ENCODE peak calls at places on chromosomes 6 and 20, in eight cellular contexts. P is NCI-H69, G is AG10803, S is LoVo, O is GM12865, X is Caki2, M is left cardiac atrium, B is foreskin fibroblast. A is an unnamed sample.

GRCh38 chr6:137904822-137905617 is 38.0 kb downstream of the TNFAIP3 start:
- DNase-seq in P (no peak), G (peak; percentile 30), S (no peak), O (peak; percentile 80), X (peak; percentile 13), M (peak; percentile 34), B (peak; percentile 54), A (no peak)

GRCh38 chr6:61810047-61810446 is 476.0 kb downstream of the KHDRBS2 start:
- DNase-seq in P (no peak), G (no peak), S (no peak), O (no peak), X (no peak), M (no peak), B (no peak), A (no peak)

GRCh38 chr6:108609276-108609769 is 48.6 kb downstream of the FOXO3 start:
- DNase-seq in P (no peak), G (peak; percentile 81), S (peak; percentile 31), O (no peak), X (no peak), M (no peak), B (peak; percentile 57), A (no peak)

GRCh38 chr20:12053348-12053747 is 135.7 kb downstream of the BTBD3 start:
- DNase-seq in P (no peak), G (peak; percentile 60), S (no peak), O (no peak), X (no peak), M (no peak), B (peak; percentile 50), A (no peak)

GRCh38 chr6:151285121-151285520 is 45.4 kb downstream of the AKAP12 start:
- DNase-seq in P (no peak), G (peak; percentile 75), S (no peak), O (no peak), X (no peak), M (no peak), B (peak; percentile 23), A (no peak)

GRCh38 chr6:84685983-84686584 is 78.3 kb downstream of the TBX18 start:
- DNase-seq in P (peak; percentile 4), G (no peak), S (no peak), O (peak; percentile 51), X (no peak), M (no peak), B (no peak), A (no peak)

GRCh38 chr6:169791721-169792131 is 40.3 kb downstream of the ERMARD start:
- DNase-seq in P (peak; percentile 20), G (no peak), S (no peak), O (no peak), X (no peak), M (no peak), B (no peak), A (no peak)

GRCh38 chr6:66522864-66523263 is 815.8 kb upstream of the EYS start:
- DNase-seq in P (no peak), G (no peak), S (no peak), O (no peak), X (no peak), M (no peak), B (no peak), A (no peak)

GRCh38 chr6:126035764-126036163 is 49.4 kb downstream of the TRMT11 start:
- DNase-seq in P (no peak), G (no peak), S (no peak), O (no peak), X (no peak), M (no peak), B (no peak), A (no peak)

GRCh38 chr6:128711149-128711548 is 171.8 kb upstream of the LAMA2 start:
- DNase-seq in P (no peak), G (no peak), S (no peak), O (no peak), X (no peak), M (no peak), B (no peak), A (no peak)

GRCh38 chr6:169172435-169172834 is 81.2 kb downstream of the THBS2 start:
- DNase-seq in P (no peak), G (peak; percentile 90), S (no peak), O (no peak), X (no peak), M (peak; percentile 89), B (peak; percentile 99), A (no peak)

GRCh38 chr20:31811198-31811597 is 8.0 kb upstream of the MYLK2 start:
- DNase-seq in P (no peak), G (no peak), S (no peak), O (no peak), X (no peak), M (no peak), B (no peak), A (no peak)

GRCh38 chr6:128731249-128732165 is 151.4 kb upstream of the LAMA2 start:
- DNase-seq in P (peak; percentile 80), G (peak; percentile 65), S (peak; percentile 53), O (peak; percentile 41), X (peak; percentile 53), M (no peak), B (peak; percentile 37), A (peak; percentile 7)

GRCh38 chr20:21272279-21272678 is 30.9 kb upstream of the XRN2 start:
- DNase-seq in P (no peak), G (peak; percentile 17), S (no peak), O (peak; percentile 51), X (no peak), M (no peak), B (peak; percentile 7), A (no peak)

GRCh38 chr6:1894954-1895353 is 285.2 kb downstream of the FOXC1 start:
- DNase-seq in P (no peak), G (no peak), S (peak; percentile 44), O (no peak), X (no peak), M (no peak), B (no peak), A (peak; percentile 32)

GRCh38 chr6:152167639-152168603 is 360.4 kb downstream of the ESR1 start:
- DNase-seq in P (no peak), G (no peak), S (no peak), O (peak; percentile 31), X (no peak), M (no peak), B (no peak), A (no peak)

GRCh38 chr6:118651282-118652050 is at the start of gene CEP85L:
- DNase-seq in P (peak; percentile 98), G (peak; percentile 86), S (peak; percentile 88), O (peak; percentile 94), X (peak; percentile 77), M (peak; percentile 95), B (peak; percentile 86), A (peak; percentile 45)

GRCh38 chr20:33732166-33732970 is 572 bp downstream of the ZNF341 start:
- DNase-seq in P (no peak), G (peak; percentile 85), S (peak; percentile 62), O (no peak), X (peak; percentile 79), M (peak; percentile 85), B (no peak), A (peak; percentile 91)

GRCh38 chr20:10910535-10911239 is 236.9 kb upstream of the JAG1 start:
- DNase-seq in P (no peak), G (no peak), S (no peak), O (no peak), X (no peak), M (peak; percentile 21), B (no peak), A (no peak)

GRCh38 chr6:76774750-76775396 is 688.4 kb downstream of the HTR1B start:
- DNase-seq in P (no peak), G (no peak), S (no peak), O (no peak), X (no peak), M (no peak), B (no peak), A (no peak)

GRCh38 chr20:22744341-22745193 is 160.2 kb upstream of the FOXA2 start:
- DNase-seq in P (no peak), G (no peak), S (no peak), O (no peak), X (no peak), M (no peak), B (no peak), A (peak; percentile 85)

GRCh38 chr20:25078662-25079061 is 3.3 kb downstream of the VSX1 start:
- DNase-seq in P (no peak), G (no peak), S (no peak), O (no peak), X (no peak), M (no peak), B (no peak), A (no peak)

GRCh38 chr6:39770476-39770875 is 21.7 kb upstream of the DAAM2 start:
- DNase-seq in P (no peak), G (no peak), S (no peak), O (no peak), X (no peak), M (no peak), B (no peak), A (no peak)

GRCh38 chr6:113464536-113464935 is 392.6 kb upstream of the MARCKS start:
- DNase-seq in P (peak; percentile 6), G (no peak), S (no peak), O (no peak), X (no peak), M (no peak), B (no peak), A (no peak)

GRCh38 chr20:50510706-50511401 is 671 bp downstream of the PTPN1 start:
- DNase-seq in P (peak; percentile 34), G (no peak), S (no peak), O (no peak), X (peak; percentile 11), M (peak; percentile 28), B (no peak), A (no peak)

GRCh38 chr6:3965071-3965718 is 113.7 kb downstream of the FAM217A start:
- DNase-seq in P (no peak), G (peak; percentile 51), S (no peak), O (no peak), X (no peak), M (no peak), B (peak; percentile 34), A (no peak)

GRCh38 chr6:123201869-123202372 is 205.9 kb downstream of the CLVS2 start:
- DNase-seq in P (no peak), G (no peak), S (no peak), O (no peak), X (no peak), M (no peak), B (no peak), A (no peak)

GRCh38 chr6:145028144-145028818 is 707.0 kb downstream of the EPM2A start:
- DNase-seq in P (peak; percentile 87), G (peak; percentile 49), S (peak; percentile 51), O (peak; percentile 43), X (peak; percentile 32), M (no peak), B (peak; percentile 37), A (peak; percentile 69)

GRCh38 chr6:123848347-123848746 is 44.7 kb downstream of the NKAIN2 start:
- DNase-seq in P (no peak), G (no peak), S (no peak), O (no peak), X (no peak), M (no peak), B (no peak), A (no peak)

GRCh38 chr6:105326838-105327745 is 75.8 kb downstream of the PREP start:
- DNase-seq in P (peak; percentile 88), G (peak; percentile 52), S (peak; percentile 49), O (no peak), X (peak; percentile 31), M (no peak), B (peak; percentile 66), A (peak; percentile 57)

GRCh38 chr6:150695652-150696051 is 96.0 kb downstream of the PLEKHG1 start:
- DNase-seq in P (no peak), G (peak; percentile 15), S (peak; percentile 63), O (no peak), X (no peak), M (no peak), B (no peak), A (no peak)

GRCh38 chr6:89458720-89459119 is 25.8 kb downstream of the ANKRD6 start:
- DNase-seq in P (peak; percentile 20), G (no peak), S (no peak), O (no peak), X (no peak), M (no peak), B (no peak), A (no peak)

GRCh38 chr20:43492101-43492500 is 15.4 kb upstream of the L3MBTL1 start:
- DNase-seq in P (no peak), G (no peak), S (no peak), O (peak; percentile 88), X (no peak), M (no peak), B (no peak), A (no peak)

GRCh38 chr20:40966103-40966502 is 62.5 kb upstream of the TOP1 start:
- DNase-seq in P (peak; percentile 4), G (no peak), S (no peak), O (peak; percentile 50), X (no peak), M (no peak), B (no peak), A (no peak)

A was measured in LNCaP clone FGC.